ENCODE peak calls at places on chromosomes 4 and X, in eight cellular contexts. M, T, S, Z, B, H, Y and C are unnamed samples.

GRCh38 chr4:89813197-89813596 is 23.8 kb downstream of the SNCA start:
- DNase-seq in Y (no peak), B (no peak), T (no peak), H (no peak), M (no peak), Z (no peak), S (no peak), C (no peak)

GRCh38 chr4:34046580-34046979 is 2197.7 kb downstream of the ARAP2 start:
- DNase-seq in S (no peak), Y (no peak), M (no peak), H (no peak), Z (peak), B (no peak), T (no peak), C (no peak)

GRCh38 chr4:106421441-106422296 is 53.1 kb upstream of the GIMD1 start:
- DNase-seq in Z (no peak), M (no peak), S (no peak), B (no peak), T (no peak), Y (no peak), H (no peak), C (no peak)

GRCh38 chr4:10109995-10110670 is 6.5 kb downstream of the WDR1 start:
- DNase-seq in Y (no peak), H (no peak), B (no peak), M (no peak), S (no peak), Z (no peak), T (peak), C (no peak)

GRCh38 chrX:18654873-18655836 is 16.8 kb downstream of the RS1 start:
- DNase-seq in B (no peak), H (no peak), Z (no peak), T (no peak), Y (no peak), S (no peak), M (no peak), C (no peak)

GRCh38 chrX:138711399-138712347 is at the start of gene FGF13:
- DNase-seq in S (peak), Y (peak), T (peak), H (peak), Z (no peak), B (peak), M (peak), C (no peak)

GRCh38 chr4:168098257-168098717 is 6.0 kb downstream of the ANXA10 start:
- DNase-seq in S (no peak), M (no peak), T (no peak), H (no peak), Z (peak), B (no peak), Y (no peak), C (no peak)

GRCh38 chrX:150513564-150513963 is 54.9 kb upstream of the MTM1 start:
- DNase-seq in M (no peak), Y (no peak), B (no peak), Z (no peak), T (no peak), S (no peak), H (no peak), C (no peak)

GRCh38 chrX:135391734-135392133 is 30.0 kb upstream of the SMIM10L2A start:
- DNase-seq in B (no peak), S (no peak), H (no peak), T (no peak), Y (no peak), M (no peak), Z (no peak), C (no peak)

GRCh38 chr4:127309360-127310095 is 323.2 kb upstream of the INTU start:
- DNase-seq in S (no peak), H (no peak), Y (no peak), B (no peak), M (no peak), Z (peak), T (no peak), C (no peak)

GRCh38 chr4:109990307-109991257 is 77.9 kb downstream of the EGF start:
- DNase-seq in S (no peak), Z (no peak), B (no peak), M (no peak), H (no peak), T (no peak), Y (no peak), C (no peak)

GRCh38 chrX:77412631-77413030 is 34.6 kb upstream of the FGF16 start:
- DNase-seq in Z (no peak), Y (no peak), M (no peak), T (no peak), B (no peak), H (no peak), S (no peak), C (no peak)

GRCh38 chr4:84639143-84639542 is 56.2 kb downstream of the CDS1 start:
- DNase-seq in S (no peak), M (no peak), B (no peak), H (no peak), Z (no peak), Y (no peak), T (no peak), C (no peak)

GRCh38 chrX:148500428-148501120 is at the start of gene AFF2:
- DNase-seq in M (no peak), H (no peak), Y (no peak), Z (no peak), B (peak), S (peak), T (peak), C (no peak)

GRCh38 chr4:122503214-122503613 is 46.7 kb upstream of the IL2 start:
- DNase-seq in B (no peak), Y (no peak), H (no peak), S (no peak), T (no peak), M (no peak), Z (no peak), C (no peak)

GRCh38 chr4:186900232-186900900 is 176.7 kb upstream of the FAT1 start:
- DNase-seq in Y (no peak), Z (no peak), B (no peak), H (no peak), M (no peak), T (no peak), S (no peak), C (no peak)

GRCh38 chr4:6466756-6467381 is 5.5 kb downstream of the PPP2R2C start:
- DNase-seq in H (no peak), Y (peak), B (no peak), T (no peak), S (peak), Z (no peak), M (no peak), C (no peak)

GRCh38 chr4:48103483-48104139 is 30.4 kb downstream of the TXK start:
- DNase-seq in B (no peak), Z (no peak), S (no peak), T (no peak), M (peak), H (no peak), Y (no peak), C (no peak)

GRCh38 chr4:140740422-140740821 is 15.8 kb downstream of the TBC1D9 start:
- DNase-seq in S (no peak), B (no peak), M (no peak), H (no peak), T (no peak), Y (no peak), Z (no peak), C (no peak)

GRCh38 chrX:127574829-127575228 is 477.4 kb downstream of the ACTRT1 start:
- DNase-seq in H (no peak), B (no peak), M (no peak), T (no peak), S (no peak), Y (no peak), Z (no peak), C (no peak)

GRCh38 chrX:119981286-119982070 is 37.9 kb upstream of the NKAP start:
- DNase-seq in H (no peak), Z (peak), S (peak), Y (no peak), T (no peak), B (no peak), M (no peak), C (no peak)

GRCh38 chr4:115274545-115274944 is 161.1 kb upstream of the NDST4 start:
- DNase-seq in Y (no peak), Z (no peak), B (no peak), M (no peak), S (no peak), H (no peak), T (no peak), C (no peak)
- H3K4me3 ChIP-seq in Y (no peak), Z (no peak), B (no peak), M (no peak), S (no peak), H (no peak), T (no peak), C (no peak)

GRCh38 chr4:56976283-56976877 is 1.0 kb downstream of the NOA1 start:
- DNase-seq in B (peak), T (peak), H (no peak), M (no peak), Z (no peak), S (peak), Y (no peak), C (no peak)

GRCh38 chr4:56976878-56977320 is 507 bp downstream of the NOA1 start:
- DNase-seq in H (no peak), Y (peak), B (peak), S (peak), Z (peak), M (peak), T (no peak), C (peak)

GRCh38 chr4:56979674-56980073 is 978 bp downstream of the POLR2B start:
- DNase-seq in T (no peak), B (no peak), M (peak), H (no peak), S (peak), Y (no peak), Z (no peak), C (peak)

GRCh38 chr4:56977321-56978012 is at the start of gene NOA1:
- DNase-seq in H (peak), M (peak), S (peak), T (peak), Y (peak), B (peak), Z (peak), C (peak)

GRCh38 chr4:56978750-56979303 is at the start of gene POLR2B:
- DNase-seq in M (peak), Z (peak), Y (peak), S (peak), T (peak), B (peak), H (peak), C (peak)
- TF ChIP-seq POLR2A in M (peak), Z (peak), Y (peak), S (peak), T (peak), B (peak), H (peak), C (no peak)

GRCh38 chr4:32775049-32775448 is 2054.9 kb downstream of the PCDH7 start:
- DNase-seq in T (no peak), Z (peak), H (no peak), B (no peak), M (no peak), Y (no peak), S (no peak), C (no peak)
- TF ChIP-seq CTCF in T (no peak), Z (peak), H (no peak), B (peak), M (peak), Y (no peak), S (no peak), C (no peak)

GRCh38 chr4:184462724-184463123 is 11.6 kb downstream of the IRF2 start:
- DNase-seq in M (no peak), T (no peak), H (no peak), Y (no peak), B (no peak), S (no peak), Z (no peak), C (no peak)
- H3K4me3 ChIP-seq in M (no peak), T (no peak), H (no peak), Y (no peak), B (no peak), S (no peak), Z (no peak), C (no peak)

GRCh38 chrX:139932077-139932900 is 564 bp downstream of the ATP11C start:
- DNase-seq in T (peak), B (peak), Z (no peak), S (peak), H (peak), M (peak), Y (peak), C (peak)
- TF ChIP-seq POLR2A in T (peak), B (no peak), Z (peak), S (no peak), H (peak), M (no peak), Y (no peak), C (no peak)